ENCODE peak calls at places on chromosomes 2 and 18, in nine cellular contexts. Y is tibial artery; X is GM23248; Z is psoas muscle; G is effector memory CD4-positive, alpha-beta T cell; N is dorsolateral prefrontal cortex; U is adrenal gland; T is MM.1S; D is cardiac muscle cell. S is an unnamed sample.

GRCh38 chr2:217918220-217919024 is 84.4 kb downstream of the TNS1 start:
- DNase-seq in Y (peak), X (peak), Z (peak), G (no peak), N (no peak), U (no peak), T (no peak), D (no peak), S (no peak)

GRCh38 chr18:22871809-22872525 is 61.2 kb upstream of the RBBP8 start:
- DNase-seq in Y (no peak), X (peak), Z (no peak), G (no peak), N (no peak), U (no peak), T (peak), D (peak), S (no peak)

GRCh38 chr18:55289775-55290174 is 298.2 kb downstream of the TCF4 start:
- DNase-seq in Y (no peak), X (no peak), Z (no peak), G (no peak), N (no peak), U (no peak), T (no peak), D (no peak), S (no peak)

GRCh38 chr2:145258903-145259579 is 739.1 kb upstream of the ZEB2 start:
- DNase-seq in Y (no peak), X (peak), Z (no peak), G (no peak), N (no peak), U (no peak), T (no peak), D (peak), S (no peak)

GRCh38 chr2:167764772-167765341 is 482.5 kb downstream of the STK39 start:
- DNase-seq in Y (no peak), X (no peak), Z (no peak), G (no peak), N (no peak), U (no peak), T (no peak), D (no peak), S (no peak)

GRCh38 chr18:75207298-75208054 is 1.5 kb downstream of the PTGR3 start:
- DNase-seq in Y (no peak), X (peak), Z (no peak), G (no peak), N (no peak), U (no peak), T (no peak), D (no peak), S (no peak)

GRCh38 chr2:206250041-206250897 is 24.2 kb upstream of the ZDBF2 start:
- DNase-seq in Y (no peak), X (peak), Z (no peak), G (no peak), N (no peak), U (no peak), T (no peak), D (peak), S (no peak)

GRCh38 chr2:189836644-189837043 is 52.4 kb downstream of the PMS1 start:
- DNase-seq in Y (no peak), X (peak), Z (no peak), G (no peak), N (no peak), U (no peak), T (no peak), D (peak), S (no peak)

GRCh38 chr2:156841321-156841720 is 405.1 kb downstream of the GPD2 start:
- DNase-seq in Y (no peak), X (peak), Z (no peak), G (no peak), N (no peak), U (no peak), T (peak), D (no peak), S (no peak)

GRCh38 chr2:29777164-29777563 is 144.2 kb downstream of the ALK start:
- DNase-seq in Y (no peak), X (peak), Z (no peak), G (no peak), N (no peak), U (no peak), T (no peak), D (no peak), S (no peak)

GRCh38 chr2:102020596-102021170 is 28.9 kb downstream of the IL1R2 start:
- DNase-seq in Y (peak), X (peak), Z (peak), G (peak), N (peak), U (peak), T (peak), D (peak), S (peak)

GRCh38 chr2:164474873-164475272 is 146.4 kb downstream of the GRB14 start:
- DNase-seq in Y (no peak), X (no peak), Z (no peak), G (no peak), N (no peak), U (no peak), T (no peak), D (no peak), S (no peak)

GRCh38 chr2:134819334-134819733 is 19.1 kb upstream of the ACMSD start:
- DNase-seq in Y (no peak), X (peak), Z (no peak), G (no peak), N (no peak), U (no peak), T (no peak), D (no peak), S (no peak)

GRCh38 chr2:210814626-210815025 is 258.2 kb downstream of the CPS1 start:
- DNase-seq in Y (no peak), X (no peak), Z (no peak), G (no peak), N (no peak), U (no peak), T (no peak), D (no peak), S (no peak)

DNA sequence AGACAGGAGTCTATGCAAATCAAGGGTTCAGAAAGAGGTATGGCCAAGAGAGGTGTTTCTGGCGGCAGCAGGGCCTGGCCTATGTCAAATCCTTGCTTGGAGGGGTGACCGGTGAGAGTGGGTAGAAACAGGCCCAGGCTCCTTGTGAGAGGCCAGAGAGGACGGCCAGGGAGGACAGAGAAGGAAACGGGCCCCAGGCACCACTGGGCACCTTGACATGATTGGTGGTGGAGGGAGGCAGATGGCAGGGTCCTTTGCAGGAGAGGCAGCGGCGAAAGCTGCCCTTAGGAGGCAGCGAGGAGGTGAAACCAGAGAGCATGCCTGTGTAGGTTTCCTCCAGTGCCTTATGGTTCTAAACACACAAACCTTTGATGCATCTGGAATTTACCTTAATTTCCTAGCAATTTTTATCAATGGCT is 6.2 kb downstream of the RAMP1 start:
- DNase-seq in Y (peak), X (no peak), Z (no peak), G (no peak), N (no peak), U (no peak), T (no peak), D (no peak), S (no peak)
- H3K27ac ChIP-seq in Y (peak), X (peak), Z (peak), G (no peak), N (peak), U (no peak), T (no peak), D (no peak), S (peak)

GRCh38 chr2:40725950-40726349 is 274.1 kb upstream of the SLC8A1 start:
- DNase-seq in Y (no peak), X (no peak), Z (no peak), G (no peak), N (no peak), U (no peak), T (no peak), D (no peak), S (no peak)
- H3K27ac ChIP-seq in Y (no peak), X (no peak), Z (no peak), G (no peak), N (no peak), U (no peak), T (no peak), D (no peak), S (no peak)

GRCh38 chr2:127153691-127154158 is 46.8 kb upstream of the BIN1 start:
- DNase-seq in Y (no peak), X (peak), Z (peak), G (no peak), N (no peak), U (peak), T (no peak), D (peak), S (peak)
- H3K27ac ChIP-seq in Y (no peak), X (peak), Z (peak), G (no peak), N (peak), U (peak), T (no peak), D (no peak), S (peak)

GRCh38 chr2:234577191-234577590 is 80.3 kb upstream of the ARL4C start:
- DNase-seq in Y (no peak), X (no peak), Z (no peak), G (no peak), N (no peak), U (no peak), T (no peak), D (no peak), S (no peak)
- H3K27ac ChIP-seq in Y (no peak), X (no peak), Z (no peak), G (no peak), N (no peak), U (no peak), T (no peak), D (no peak), S (no peak)

GRCh38 chr18:57786038-57786437 is 17.1 kb downstream of the ATP8B1 start:
- DNase-seq in Y (no peak), X (no peak), Z (no peak), G (no peak), N (no peak), U (no peak), T (no peak), D (no peak), S (no peak)
- H3K27ac ChIP-seq in Y (peak), X (no peak), Z (no peak), G (no peak), N (no peak), U (peak), T (no peak), D (no peak), S (no peak)

GRCh38 chr18:68262697-68263293 is 452.1 kb downstream of the TMX3 start:
- DNase-seq in Y (no peak), X (peak), Z (no peak), G (no peak), N (no peak), U (no peak), T (no peak), D (peak), S (no peak)
- H3K27ac ChIP-seq in Y (no peak), X (peak), Z (no peak), G (no peak), N (no peak), U (no peak), T (no peak), D (no peak), S (no peak)

DNA sequence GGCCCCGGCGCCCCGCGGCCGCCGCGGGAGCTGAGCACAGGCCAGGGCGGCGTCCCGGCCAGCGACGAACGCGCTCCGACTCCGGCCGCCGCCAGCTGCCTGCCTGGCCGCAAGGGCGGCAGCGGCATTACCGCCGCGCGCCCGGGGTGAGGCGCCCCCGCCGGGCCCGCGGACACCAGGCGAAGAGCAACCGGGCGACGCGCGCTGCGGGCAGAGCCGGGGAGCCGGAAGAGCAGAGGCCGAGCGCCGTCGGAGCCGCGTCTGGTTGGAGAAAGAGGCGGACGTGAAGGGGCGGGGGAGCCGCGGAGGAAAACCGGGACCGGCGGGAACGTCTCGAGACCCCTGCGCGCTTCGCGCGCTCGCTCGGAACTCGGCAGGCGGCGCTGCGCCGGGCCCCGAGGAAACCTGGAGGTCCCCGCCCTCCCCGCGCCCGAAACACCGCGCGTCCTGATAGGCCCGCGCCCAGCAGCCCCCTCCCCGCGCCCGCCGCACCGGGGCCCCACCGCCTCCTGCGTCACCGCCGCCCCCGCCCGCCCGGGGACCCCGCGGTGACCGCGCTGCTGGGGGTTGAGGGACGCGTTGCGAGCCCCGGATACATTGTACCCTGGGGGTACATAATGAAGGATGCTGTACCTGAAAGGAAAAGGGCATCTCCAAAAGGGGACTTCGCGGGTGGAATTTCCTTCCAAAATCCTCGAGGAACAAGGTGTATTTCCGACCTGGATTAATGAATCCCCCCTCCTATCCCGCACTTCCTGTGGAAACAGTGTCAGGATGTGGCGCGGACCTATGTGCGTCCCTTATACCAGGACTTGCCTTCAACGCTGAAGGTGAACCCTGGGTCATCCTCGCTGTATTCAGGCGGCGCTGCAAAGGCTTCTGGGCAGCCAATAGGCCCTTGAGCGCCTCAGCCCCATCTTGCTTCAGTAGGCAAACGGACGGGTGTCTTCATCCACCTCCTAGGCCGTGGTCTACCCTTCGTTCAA is 1.0 kb upstream of the B4GALT6 start:
- DNase-seq in Y (no peak), X (peak), Z (peak), G (no peak), N (peak), U (peak), T (peak), D (peak), S (peak)
- H3K27ac ChIP-seq in Y (no peak), X (no peak), Z (peak), G (no peak), N (peak), U (peak), T (peak), D (peak), S (peak)

DNA sequence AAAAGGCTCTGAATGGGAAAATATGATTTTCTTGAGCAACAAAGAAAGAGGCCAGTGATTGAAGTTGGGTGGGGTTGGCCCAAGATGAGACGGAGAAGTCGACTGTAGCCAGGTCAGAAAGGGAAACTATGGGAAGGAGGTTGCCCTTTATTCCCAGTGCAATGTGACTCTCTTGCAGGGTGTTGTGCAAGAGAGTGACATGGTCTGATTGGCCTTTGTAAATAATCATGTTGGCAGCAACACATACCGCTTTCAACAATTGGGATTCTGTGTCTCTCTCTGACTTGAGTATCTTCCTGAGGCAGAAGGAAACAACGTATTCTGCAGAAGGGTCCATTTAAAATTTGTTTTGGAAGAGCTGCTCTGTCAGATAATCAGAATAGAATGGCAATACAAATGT is 310.8 kb upstream of the FAM98A start:
- DNase-seq in Y (no peak), X (peak), Z (no peak), G (no peak), N (no peak), U (no peak), T (no peak), D (no peak), S (no peak)
- H3K27ac ChIP-seq in Y (no peak), X (no peak), Z (no peak), G (no peak), N (no peak), U (no peak), T (no peak), D (no peak), S (no peak)

S was measured in caudate nucleus.